ENCODE peak calls at places on chromosomes 5 and 9, in eight cellular contexts. M is HTR-8/SVneo; T is Jurkat, Clone E6-1; P is left cardiac atrium; C is Calu3; A is H54; W is fibroblast of mammary gland; K is SW 1271. V is an unnamed sample.
A peak's percentile ranks its signal among the peaks of the same experiment; 100 is the strongest.

GRCh38 chr5:14445581-14446290 is 135.9 kb upstream of the OTULINL start:
- DNase-seq in M (no peak), T (no peak), P (no peak), C (no peak), A (no peak), W (peak; percentile 73), K (no peak), V (no peak)

GRCh38 chr5:75524071-75524470 is 12.4 kb downstream of the POLK start:
- DNase-seq in M (no peak), T (no peak), P (no peak), C (no peak), A (no peak), W (peak; percentile 44), K (no peak), V (no peak)

GRCh38 chr5:174317261-174317894 is 271.9 kb downstream of the NSG2 start:
- DNase-seq in M (peak; percentile 64), T (no peak), P (peak; percentile 44), C (peak; percentile 60), A (peak; percentile 87), W (peak; percentile 43), K (no peak), V (no peak)

GRCh38 chr9:13220837-13221236 is 58.7 kb downstream of the MPDZ start:
- DNase-seq in M (no peak), T (no peak), P (no peak), C (no peak), A (no peak), W (no peak), K (no peak), V (no peak)

GRCh38 chr9:36006541-36006940 is 30.2 kb upstream of the RECK start:
- DNase-seq in M (no peak), T (no peak), P (no peak), C (no peak), A (no peak), W (no peak), K (no peak), V (no peak)

GRCh38 chr5:61575103-61575502 is 243.0 kb downstream of the ZSWIM6 start:
- DNase-seq in M (peak; percentile 83), T (no peak), P (no peak), C (no peak), A (peak; percentile 59), W (peak; percentile 78), K (no peak), V (no peak)

GRCh38 chr5:82406200-82406773 is 128.1 kb upstream of the RPS23 start:
- DNase-seq in M (no peak), T (no peak), P (peak; percentile 52), C (peak; percentile 33), A (no peak), W (peak; percentile 96), K (no peak), V (no peak)

GRCh38 chr9:113934826-113935676 is 58.9 kb downstream of the ZNF618 start:
- DNase-seq in M (no peak), T (no peak), P (no peak), C (no peak), A (no peak), W (no peak), K (no peak), V (peak; percentile 21)

GRCh38 chr9:109934499-109935214 is 154.7 kb downstream of the PALM2AKAP2 start:
- DNase-seq in M (no peak), T (no peak), P (no peak), C (no peak), A (no peak), W (no peak), K (no peak), V (no peak)

GRCh38 chr5:545641-546375 is 21.6 kb upstream of the SLC9A3 start:
- DNase-seq in M (no peak), T (no peak), P (peak; percentile 12), C (no peak), A (no peak), W (no peak), K (no peak), V (no peak)

GRCh38 chr5:62460578-62460983 is 48.0 kb downstream of the IPO11 start:
- DNase-seq in M (peak; percentile 32), T (peak; percentile 34), P (no peak), C (no peak), A (no peak), W (peak; percentile 70), K (no peak), V (no peak)

GRCh38 chr5:150175536-150175935 is 9.0 kb downstream of the CDX1 start:
- DNase-seq in M (peak; percentile 63), T (no peak), P (no peak), C (peak; percentile 48), A (peak; percentile 60), W (peak; percentile 46), K (no peak), V (no peak)